ENCODE peak calls at places on chromosome 2, in nine cellular contexts. B is dorsolateral prefrontal cortex; P is AG10803; W is IMR-90; K is upper lobe of left lung; I is A549; J is lung; L is bronchial epithelial cell; Z is CD8-positive, alpha-beta T cell. D is an unnamed sample.
A peak's percentile ranks its signal among the peaks of the same experiment; 100 is the strongest.

GRCh38 chr2:39568561-39569006 is 97.1 kb upstream of the TMEM178A start:
- DNase-seq in Z (no peak), W (peak; percentile 84), J (no peak), I (no peak), B (no peak), L (peak; percentile 62), P (peak; percentile 82), K (no peak), D (no peak)

GRCh38 chr2:8684421-8684884 is 2.6 kb downstream of the ID2 start:
- DNase-seq in L (no peak), K (no peak), I (no peak), W (peak; percentile 47), P (peak; percentile 30), J (no peak), Z (peak; percentile 49), B (no peak), D (peak; percentile 62)

GRCh38 chr2:84866121-84866520 is 14.8 kb downstream of the TRABD2A start:
- DNase-seq in P (peak; percentile 89), B (no peak), W (peak; percentile 38), I (no peak), K (no peak), L (no peak), J (no peak), Z (no peak), D (no peak)

GRCh38 chr2:180276733-180277132 is 269.6 kb upstream of the CWC22 start:
- DNase-seq in B (no peak), Z (no peak), K (no peak), J (no peak), W (no peak), I (no peak), L (no peak), P (no peak), D (no peak)

GRCh38 chr2:227456772-227457171 is 15.2 kb upstream of the AGFG1 start:
- DNase-seq in J (no peak), I (no peak), B (no peak), P (no peak), K (no peak), Z (no peak), L (no peak), W (peak; percentile 79), D (no peak)

GRCh38 chr2:75076088-75076487 is 117.6 kb downstream of the POLE4 start:
- DNase-seq in L (no peak), W (no peak), I (no peak), Z (no peak), P (no peak), B (no peak), J (no peak), K (no peak), D (no peak)

GRCh38 chr2:183937220-183937619 is 661.1 kb upstream of the ZNF804A start:
- DNase-seq in L (no peak), I (no peak), B (no peak), W (no peak), J (no peak), Z (no peak), K (no peak), P (no peak), D (no peak)

GRCh38 chr2:172456002-172456401 is 28.6 kb downstream of the ITGA6 start:
- DNase-seq in K (peak; percentile 50), I (no peak), P (no peak), J (no peak), L (no peak), B (no peak), Z (no peak), W (no peak), D (no peak)

GRCh38 chr2:190327995-190328394 is 8.4 kb upstream of the HIBCH start:
- DNase-seq in B (no peak), J (no peak), P (no peak), I (no peak), Z (no peak), W (no peak), K (no peak), L (no peak), D (no peak)

GRCh38 chr2:142722569-142722968 is 154.9 kb upstream of the KYNU start:
- DNase-seq in I (no peak), Z (no peak), W (peak; percentile 86), B (no peak), J (no peak), K (no peak), L (no peak), P (peak; percentile 42), D (no peak)

GRCh38 chr2:240568678-240569522 is 616 bp downstream of the RNPEPL1 start:
- DNase-seq in P (peak; percentile 59), B (peak; percentile 39), I (no peak), K (peak; percentile 66), L (no peak), Z (peak; percentile 64), W (peak; percentile 64), J (no peak), D (peak; percentile 88)

GRCh38 chr2:240567137-240567871 is 980 bp upstream of the RNPEPL1 start:
- DNase-seq in Z (peak; percentile 48), L (peak; percentile 46), W (no peak), B (peak; percentile 26), J (no peak), K (peak; percentile 53), P (peak; percentile 24), I (no peak), D (peak; percentile 34)

GRCh38 chr2:240566203-240567136 is 1.8 kb upstream of the RNPEPL1 start:
- DNase-seq in W (peak; percentile 70), P (peak; percentile 82), Z (peak; percentile 96), L (peak; percentile 67), J (peak; percentile 94), I (no peak), B (peak; percentile 84), K (peak; percentile 98), D (peak; percentile 96)

GRCh38 chr2:240569523-240569997 is 1.3 kb downstream of the RNPEPL1 start:
- DNase-seq in I (no peak), K (peak; percentile 24), Z (no peak), P (no peak), J (no peak), L (no peak), W (no peak), B (no peak), D (peak; percentile 27)

GRCh38 chr2:240567872-240568677 is at the start of gene RNPEPL1:
- DNase-seq in Z (peak; percentile 48), P (no peak), K (peak; percentile 52), W (no peak), J (no peak), I (no peak), B (peak; percentile 26), L (peak; percentile 30), D (peak; percentile 62)
- TF ChIP-seq CTCF in Z (no peak), P (peak; percentile 8), K (peak; percentile 28), W (peak; percentile 8), J (no peak), I (peak; percentile 42), B (no peak), L (no peak), D (no peak)

GRCh38 chr2:201769664-201770373 is 10.9 kb downstream of the ALS2 start:
- DNase-seq in I (no peak), K (no peak), B (no peak), J (no peak), W (no peak), Z (no peak), P (peak; percentile 39), L (no peak), D (no peak)

GRCh38 chr2:201768918-201769317 is 11.8 kb downstream of the ALS2 start:
- DNase-seq in J (no peak), B (no peak), I (no peak), L (no peak), P (peak; percentile 75), W (peak; percentile 62), Z (no peak), K (no peak), D (no peak)

GRCh38 chr2:201761101-201761500 is 19.6 kb downstream of the ALS2 start:
- DNase-seq in P (no peak), Z (no peak), K (no peak), W (no peak), B (no peak), J (no peak), I (no peak), L (no peak), D (no peak)

GRCh38 chr2:201765799-201766198 is 14.9 kb downstream of the ALS2 start:
- DNase-seq in B (no peak), K (no peak), Z (no peak), W (no peak), J (no peak), P (no peak), L (no peak), I (no peak), D (no peak)
- H3K4me3 ChIP-seq in B (no peak overlapping the region), K (no peak overlapping the region), Z (no peak overlapping the region), W (no peak overlapping the region), J (no peak overlapping the region), P (no peak overlapping the region), L (no peak overlapping the region), I (no peak overlapping the region), D (no peak overlapping the region)

GRCh38 chr2:98880266-98881152 is 55.5 kb downstream of the CRACDL start:
- DNase-seq in J (peak; percentile 20), Z (no peak), K (no peak), B (no peak), L (no peak), I (no peak), W (no peak), P (no peak), D (no peak)
- TF ChIP-seq CTCF in J (no peak), Z (no peak), K (no peak), B (no peak), L (no peak), I (no peak), W (no peak), P (no peak), D (no peak)

GRCh38 chr2:78118037-78118436 is 595.9 kb upstream of the LRRTM4 start:
- DNase-seq in Z (no peak), K (no peak), J (no peak), W (no peak), P (no peak), L (no peak), I (no peak), B (no peak), D (no peak)

GRCh38 chr2:78115291-78115690 is 593.1 kb upstream of the LRRTM4 start:
- DNase-seq in Z (no peak), K (no peak), J (no peak), L (no peak), I (no peak), P (no peak), W (no peak), B (no peak), D (no peak)
- H3K4me3 ChIP-seq in Z (no peak overlapping the region), K (no peak overlapping the region), J (no peak overlapping the region), L (no peak overlapping the region), I (no peak overlapping the region), P (no peak overlapping the region), W (no peak overlapping the region), B (no peak overlapping the region), D (no peak overlapping the region)

GRCh38 chr2:223644116-223644515 is 42.0 kb upstream of the SCG2 start:
- DNase-seq in I (no peak), Z (no peak), K (no peak), B (no peak), P (no peak), W (no peak), J (no peak), L (no peak), D (no peak)
- TF ChIP-seq CTCF in I (no peak), Z (no peak), K (no peak), B (no peak), P (no peak), W (no peak), J (no peak), L (no peak), D (no peak)

GRCh38 chr2:25253153-25253617 is 84.8 kb upstream of the POMC start:
- DNase-seq in B (no peak), W (no peak), P (no peak), Z (no peak), L (no peak), J (no peak), K (no peak), I (no peak), D (no peak)
- H3K4me3 ChIP-seq in B (no peak overlapping the region), W (no peak overlapping the region), P (no peak overlapping the region), Z (no peak overlapping the region), L (no peak overlapping the region), J (no peak overlapping the region), K (peak overlapping the region; percentile 63), I (no peak overlapping the region), D (no peak overlapping the region)

D was measured in GM12865.